ENCODE peak calls at places on chromosomes 4 and X, in seven cellular contexts. E is AG10803; W is effector memory CD4-positive, alpha-beta T cell; P is fibroblast of the conjunctiva; T is brain microvascular endothelial cell; G is foreskin fibroblast; B is activated CD4-positive, CD25-positive, alpha-beta regulatory T cell treated with anti-CD3 and anti-CD28 coated beads, Interleukin-2, amount 50 U/mL, for 72 hours. L is an unnamed sample.

GRCh38 chrX:139566981-139567380 is 36.4 kb downstream of the F9 start:
- DNase-seq in E (no peak), W (no peak), P (no peak), T (no peak), G (no peak), B (no peak), L (no peak)

GRCh38 chr4:185145572-185145971 is 2.5 kb downstream of the SLC25A4 start:
- DNase-seq in E (no peak), W (no peak), P (no peak), T (peak), G (no peak), B (no peak), L (no peak)

GRCh38 chr4:15171725-15172124 is 169.4 kb downstream of the CPEB2 start:
- DNase-seq in E (no peak), W (no peak), P (no peak), T (no peak), G (no peak), B (no peak), L (no peak)

GRCh38 chr4:94038195-94038594 is 169.5 kb upstream of the SMARCAD1 start:
- DNase-seq in E (no peak), W (no peak), P (no peak), T (no peak), G (no peak), B (no peak), L (no peak)

GRCh38 chrX:46381630-46382029 is 163.6 kb downstream of the ZNF674 start:
- DNase-seq in E (peak), W (no peak), P (no peak), T (peak), G (peak), B (peak), L (peak)

GRCh38 chr4:129179276-129179675 is 83.3 kb downstream of the C4orf33 start:
- DNase-seq in E (no peak), W (no peak), P (no peak), T (no peak), G (no peak), B (no peak), L (no peak)

GRCh38 chr4:185559913-185560281 is 24.6 kb upstream of the PDLIM3 start:
- DNase-seq in E (peak), W (no peak), P (no peak), T (peak), G (peak), B (no peak), L (peak)

GRCh38 chr4:83208776-83209365 is 75.7 kb downstream of the COQ2 start:
- DNase-seq in E (peak), W (no peak), P (no peak), T (no peak), G (peak), B (no peak), L (no peak)

GRCh38 chr4:39641451-39641850 is 2.8 kb upstream of the SMIM14 start:
- DNase-seq in E (no peak), W (no peak), P (no peak), T (no peak), G (no peak), B (no peak), L (no peak)

GRCh38 chr4:48047421-48047844 is 30.9 kb downstream of the NIPAL1 start:
- DNase-seq in E (no peak), W (peak), P (no peak), T (no peak), G (peak), B (peak), L (no peak)

GRCh38 chr4:38605794-38606586 is 58.0 kb upstream of the KLF3 start:
- DNase-seq in E (no peak), W (no peak), P (no peak), T (no peak), G (no peak), B (no peak), L (no peak)

GRCh38 chr4:76984788-76985211 is 35.2 kb downstream of the SEPTIN11 start:
- DNase-seq in E (peak), W (no peak), P (peak), T (peak), G (peak), B (no peak), L (no peak)

GRCh38 chr4:43457866-43458265 is 565.4 kb downstream of the GRXCR1 start:
- DNase-seq in E (peak), W (no peak), P (no peak), T (no peak), G (peak), B (no peak), L (no peak)

GRCh38 chr4:102638621-102639020 is 122.1 kb downstream of the MANBA start:
- DNase-seq in E (no peak), W (no peak), P (no peak), T (no peak), G (peak), B (no peak), L (no peak)

L was measured in SW480.